ENCODE peak calls at places on chromosomes 16 and 17, in ten cellular contexts. One of them, this sample, is unnamed.

GRCh38 chr17:29848737-29849136 is 81.3 kb downstream of the SSH2 start:
- DNase-seq in AG08396: no peak
- DNase-seq in neuronal stem cell: no peak
- DNase-seq in CD4-positive, alpha-beta T cell: no peak
- DNase-seq in CD8-positive, alpha-beta memory T cell: no peak
- DNase-seq in EH: no peak
- DNase-seq in germinal center: no peak
- DNase-seq in anterior cingulate cortex: no peak
- DNase-seq in NCI-H1092: no peak
- DNase-seq in H4: no peak
- DNase-seq in this sample: peak; percentile 81

GRCh38 chr16:80123189-80123588 is 417.6 kb upstream of the DYNLRB2 start:
- DNase-seq in CD4-positive, alpha-beta T cell: no peak
- DNase-seq in H4: no peak
- DNase-seq in anterior cingulate cortex: no peak
- DNase-seq in germinal center: no peak
- DNase-seq in neuronal stem cell: no peak
- DNase-seq in CD8-positive, alpha-beta memory T cell: no peak
- DNase-seq in AG08396: no peak
- DNase-seq in NCI-H1092: no peak
- DNase-seq in EH: peak; percentile 57
- DNase-seq in this sample: no peak

GRCh38 chr17:76121932-76122383 is 18.4 kb upstream of the EXOC7 start:
- DNase-seq in anterior cingulate cortex: no peak
- DNase-seq in CD4-positive, alpha-beta T cell: no peak
- DNase-seq in CD8-positive, alpha-beta memory T cell: no peak
- DNase-seq in NCI-H1092: no peak
- DNase-seq in neuronal stem cell: no peak
- DNase-seq in germinal center: peak; percentile 41
- DNase-seq in EH: no peak
- DNase-seq in H4: no peak
- DNase-seq in AG08396: peak; percentile 44
- DNase-seq in this sample: no peak

GRCh38 chr16:86631441-86631840 is 53.1 kb downstream of the FOXL1 start:
- DNase-seq in germinal center: no peak
- DNase-seq in anterior cingulate cortex: no peak
- DNase-seq in CD4-positive, alpha-beta T cell: no peak
- DNase-seq in NCI-H1092: no peak
- DNase-seq in EH: peak; percentile 70
- DNase-seq in CD8-positive, alpha-beta memory T cell: no peak
- DNase-seq in AG08396: no peak
- DNase-seq in H4: no peak
- DNase-seq in neuronal stem cell: no peak
- DNase-seq in this sample: no peak

GRCh38 chr17:19336938-19337711 is 25.4 kb downstream of the B9D1 start:
- DNase-seq in CD8-positive, alpha-beta memory T cell: no peak
- DNase-seq in anterior cingulate cortex: peak; percentile 51
- DNase-seq in NCI-H1092: no peak
- DNase-seq in CD4-positive, alpha-beta T cell: no peak
- DNase-seq in germinal center: no peak
- DNase-seq in H4: no peak
- DNase-seq in EH: no peak
- DNase-seq in neuronal stem cell: no peak
- DNase-seq in AG08396: no peak
- DNase-seq in this sample: no peak

GRCh38 chr16:53515259-53515658 is 12.2 kb upstream of the AKTIP start:
- DNase-seq in anterior cingulate cortex: no peak
- DNase-seq in AG08396: no peak
- DNase-seq in NCI-H1092: no peak
- DNase-seq in H4: no peak
- DNase-seq in neuronal stem cell: no peak
- DNase-seq in EH: peak; percentile 40
- DNase-seq in germinal center: no peak
- DNase-seq in CD8-positive, alpha-beta memory T cell: no peak
- DNase-seq in CD4-positive, alpha-beta T cell: no peak
- DNase-seq in this sample: peak; percentile 24

GRCh38 chr16:54987081-54987480 is 56.4 kb downstream of the IRX5 start:
- DNase-seq in CD8-positive, alpha-beta memory T cell: no peak
- DNase-seq in EH: no peak
- DNase-seq in anterior cingulate cortex: peak; percentile 25
- DNase-seq in CD4-positive, alpha-beta T cell: no peak
- DNase-seq in H4: no peak
- DNase-seq in germinal center: no peak
- DNase-seq in AG08396: no peak
- DNase-seq in neuronal stem cell: peak; percentile 21
- DNase-seq in NCI-H1092: no peak
- DNase-seq in this sample: no peak

GRCh38 chr17:39001703-39002637 is 34.8 kb upstream of the FBXO47 start:
- DNase-seq in H4: peak; percentile 86
- DNase-seq in CD4-positive, alpha-beta T cell: no peak
- DNase-seq in NCI-H1092: no peak
- DNase-seq in germinal center: no peak
- DNase-seq in CD8-positive, alpha-beta memory T cell: no peak
- DNase-seq in anterior cingulate cortex: no peak
- DNase-seq in neuronal stem cell: no peak
- DNase-seq in EH: peak; percentile 97
- DNase-seq in AG08396: peak; percentile 67
- DNase-seq in this sample: peak; percentile 13

GRCh38 chr16:87580855-87581261 is 21.4 kb upstream of the JPH3 start:
- DNase-seq in NCI-H1092: no peak
- DNase-seq in anterior cingulate cortex: no peak
- DNase-seq in CD4-positive, alpha-beta T cell: no peak
- DNase-seq in EH: peak; percentile 84
- DNase-seq in H4: peak; percentile 89
- DNase-seq in CD8-positive, alpha-beta memory T cell: no peak
- DNase-seq in germinal center: no peak
- DNase-seq in neuronal stem cell: no peak
- DNase-seq in AG08396: no peak
- DNase-seq in this sample: peak; percentile 46

GRCh38 chr16:66569827-66570405 is 3.7 kb downstream of the CMTM1 start:
- DNase-seq in H4: peak; percentile 59
- DNase-seq in germinal center: no peak
- DNase-seq in anterior cingulate cortex: no peak
- DNase-seq in NCI-H1092: no peak
- DNase-seq in AG08396: peak; percentile 43
- DNase-seq in CD4-positive, alpha-beta T cell: no peak
- DNase-seq in neuronal stem cell: no peak
- DNase-seq in EH: peak; percentile 68
- DNase-seq in CD8-positive, alpha-beta memory T cell: no peak
- DNase-seq in this sample: peak; percentile 81

GRCh38 chr17:17906418-17907215 is 65.6 kb downstream of the TOM1L2 start:
- DNase-seq in H4: no peak
- DNase-seq in neuronal stem cell: no peak
- DNase-seq in anterior cingulate cortex: no peak
- DNase-seq in NCI-H1092: no peak
- DNase-seq in CD8-positive, alpha-beta memory T cell: no peak
- DNase-seq in EH: peak; percentile 49
- DNase-seq in germinal center: no peak
- DNase-seq in AG08396: peak; percentile 25
- DNase-seq in CD4-positive, alpha-beta T cell: no peak
- DNase-seq in this sample: no peak

GRCh38 chr17:42457107-42457787 is 1.4 kb upstream of the ATP6V0A1 start:
- DNase-seq in anterior cingulate cortex: no peak
- DNase-seq in EH: no peak
- DNase-seq in AG08396: no peak
- DNase-seq in NCI-H1092: no peak
- DNase-seq in neuronal stem cell: no peak
- DNase-seq in H4: no peak
- DNase-seq in germinal center: peak; percentile 27
- DNase-seq in CD8-positive, alpha-beta memory T cell: no peak
- DNase-seq in CD4-positive, alpha-beta T cell: no peak
- DNase-seq in this sample: no peak